ENCODE peak calls at places on chromosomes 6 and 20, in nine cellular contexts. J is Right ventricle myocardium inferior; X is ACHN; Z is HuH-7.5; F is MCF 10A; O is stimulated activated CD4-positive, alpha-beta T cell treated with anti-CD3 and anti-CD28 coated beads, Interleukin-1b, Interleukin-23, amount 100 ng/mL, for 48 hours; U is hippocampal formation; B is effector CD4-positive, alpha-beta T cell; I is cardiac muscle cell. R is an unnamed sample.

GRCh38 chr6:45457141-45457540 is 79.4 kb upstream of the SUPT3H start:
- DNase-seq in U (no peak), B (no peak), J (no peak), Z (no peak), X (no peak), F (no peak), I (no peak), O (no peak), R (no peak)

GRCh38 chr6:3759656-3760245 is 8.2 kb upstream of the PXDC1 start:
- DNase-seq in B (no peak), Z (no peak), I (peak), X (no peak), J (no peak), O (no peak), U (no peak), F (no peak), R (no peak)

GRCh38 chr6:32968770-32969684 is 633 bp downstream of the BRD2 start:
- DNase-seq in U (peak), I (peak), B (peak), F (peak), O (peak), Z (peak), J (peak), X (peak), R (peak)

GRCh38 chr6:166595061-166595780 is 8.7 kb upstream of the RAMACL start:
- DNase-seq in X (peak), F (peak), Z (no peak), J (no peak), B (no peak), U (no peak), O (no peak), I (peak), R (peak)

GRCh38 chr20:21019468-21019830 is 86.7 kb downstream of the LINC00237 start:
- DNase-seq in X (no peak), O (no peak), I (no peak), J (no peak), Z (no peak), F (no peak), U (no peak), B (no peak), R (no peak)

GRCh38 chr20:32902456-32903420 is 44.0 kb downstream of the EFCAB8 start:
- DNase-seq in U (peak), Z (peak), J (peak), F (peak), I (peak), B (peak), O (peak), X (peak), R (no peak)

GRCh38 chr6:118768904-118769325 is 117.5 kb upstream of the CEP85L start:
- DNase-seq in I (no peak), B (no peak), X (no peak), O (peak), Z (no peak), U (peak), F (no peak), J (no peak), R (no peak)

GRCh38 chr6:42783177-42783875 is 1.5 kb downstream of the BICRAL start:
- DNase-seq in B (peak), I (peak), F (peak), U (peak), J (peak), O (peak), Z (peak), X (peak), R (no peak)

GRCh38 chr20:60572991-60573390 is 614.8 kb downstream of the CDH26 start:
- DNase-seq in X (no peak), F (no peak), B (no peak), U (peak), I (no peak), Z (no peak), O (no peak), J (no peak), R (no peak)

GRCh38 chr6:71589254-71589653 is 297.1 kb upstream of the RIMS1 start:
- DNase-seq in Z (no peak), J (no peak), I (no peak), O (no peak), X (no peak), U (no peak), F (no peak), B (no peak), R (no peak)

GRCh38 chr6:37137201-37137880 is 32.6 kb upstream of the PIM1 start:
- DNase-seq in X (peak), U (no peak), Z (no peak), F (peak), B (peak), O (peak), I (peak), J (no peak), R (peak)

GRCh38 chr6:43916924-43917877 is 147.2 kb downstream of the VEGFA start:
- DNase-seq in J (no peak), Z (peak), B (no peak), X (no peak), O (no peak), I (peak), U (no peak), F (peak), R (no peak)

GRCh38 chr6:53044071-53044470 is 21.1 kb upstream of the FBXO9 start:
- DNase-seq in B (no peak), I (peak), F (no peak), Z (no peak), U (no peak), O (no peak), J (no peak), X (peak), R (peak)

GRCh38 chr20:46709459-46710148 is at the start of gene SLC2A10:
- DNase-seq in O (no peak), Z (peak), B (no peak), X (peak), U (no peak), F (no peak), J (peak), I (peak), R (no peak)

GRCh38 chr6:90397929-90398674 is 101.5 kb upstream of the BACH2 start:
- DNase-seq in F (no peak), O (peak), X (no peak), U (no peak), B (peak), I (no peak), J (no peak), Z (no peak), R (peak)

GRCh38 chr20:58700121-58700780 is 7.7 kb downstream of the NPEPL1 start:
- DNase-seq in U (no peak), I (peak), X (no peak), J (peak), B (no peak), F (no peak), Z (no peak), O (peak), R (no peak)

GRCh38 chr6:155352130-155352420 is 37.8 kb upstream of the TFB1M start:
- DNase-seq in F (no peak), J (no peak), Z (no peak), U (no peak), I (no peak), B (no peak), X (no peak), O (no peak), R (no peak)

GRCh38 chr20:34709044-34709835 is 5.1 kb downstream of the TP53INP2 start:
- DNase-seq in U (peak), F (peak), X (peak), J (peak), O (peak), Z (peak), I (peak), B (peak), R (peak)

R was measured in kidney glomerular epithelial cell.